ENCODE peak calls at places on chromosomes 6 and 20, in five cellular contexts. O, Q, K, A and Z are unnamed samples.

GRCh38 chr20:39105551-39105950 is 143.4 kb downstream of the DHX35 start:
- DNase-seq in O (no peak), Q (no peak), K (no peak), A (no peak), Z (no peak)

GRCh38 chr6:104281370-104281769 is 578.3 kb downstream of the HACE1 start:
- DNase-seq in O (peak), Q (no peak), K (no peak), A (no peak), Z (no peak)

GRCh38 chr6:134026597-134026996 is 25.8 kb downstream of the SLC2A12 start:
- DNase-seq in O (no peak), Q (no peak), K (no peak), A (no peak), Z (no peak)

GRCh38 chr6:48177786-48178185 is 66.8 kb upstream of the PTCHD4 start:
- DNase-seq in O (no peak), Q (no peak), K (no peak), A (no peak), Z (no peak)

GRCh38 chr6:2237001-2237400 is 8.4 kb downstream of the GMDS start:
- DNase-seq in O (no peak), Q (no peak), K (no peak), A (no peak), Z (no peak)

GRCh38 chr20:25049261-25050060 is 8.5 kb downstream of the ACSS1 start:
- DNase-seq in O (no peak), Q (no peak), K (no peak), A (peak), Z (no peak)

GRCh38 chr6:159761135-159761872 is 541 bp upstream of the ACAT2 start:
- DNase-seq in O (peak), Q (peak), K (no peak), A (no peak), Z (peak)

GRCh38 chr6:124872361-124873065 is 89.7 kb upstream of the RNF217 start:
- DNase-seq in O (no peak), Q (no peak), K (no peak), A (no peak), Z (no peak)

GRCh38 chr20:325889-326644 is 715 bp downstream of the SOX12 start:
- DNase-seq in O (peak), Q (peak), K (peak), A (peak), Z (peak)

GRCh38 chr20:17875106-17875980 is 93.3 kb downstream of the SNX5 start:
- DNase-seq in O (no peak), Q (no peak), K (peak), A (peak), Z (no peak)

GRCh38 chr6:135250751-135251356 is 69.7 kb downstream of the MYB start:
- DNase-seq in O (peak), Q (no peak), K (no peak), A (no peak), Z (no peak)

GRCh38 chr6:53369051-53369450 is 20.3 kb upstream of the ELOVL5 start:
- DNase-seq in O (no peak), Q (no peak), K (no peak), A (no peak), Z (no peak)

GRCh38 chr6:153024401-153025017 is 22.0 kb upstream of the MTRF1L start:
- DNase-seq in O (peak), Q (peak), K (no peak), A (no peak), Z (peak)

GRCh38 chr20:38550274-38550673 is 30.7 kb upstream of the ADIG start:
- DNase-seq in O (no peak), Q (no peak), K (no peak), A (no peak), Z (no peak)

GRCh38 chr6:170248111-170248805 is 42.6 kb downstream of the DLL1 start:
- DNase-seq in O (no peak), Q (no peak), K (peak), A (no peak), Z (no peak)

GRCh38 chr6:11650297-11650696 is 112.7 kb downstream of the TMEM170B start:
- DNase-seq in O (peak), Q (no peak), K (no peak), A (no peak), Z (no peak)

GRCh38 chr20:52974155-52974554 is 2.0 kb downstream of the TSHZ2 start:
- DNase-seq in O (no peak), Q (no peak), K (no peak), A (no peak), Z (no peak)

GRCh38 chr6:4727671-4728435 is 48.4 kb upstream of the CDYL start:
- DNase-seq in O (no peak), Q (no peak), K (no peak), A (no peak), Z (no peak)

GRCh38 chr6:88244721-88245120 is 78.6 kb upstream of the CNR1 start:
- DNase-seq in O (no peak), Q (no peak), K (no peak), A (no peak), Z (no peak)

GRCh38 chr6:18262812-18263560 is 1.3 kb downstream of the DEK start:
- DNase-seq in O (no peak), Q (no peak), K (no peak), A (no peak), Z (no peak)

GRCh38 chr20:23128461-23129125 is 42.5 kb upstream of the CD93 start:
- DNase-seq in O (no peak), Q (no peak), K (no peak), A (no peak), Z (no peak)

GRCh38 chr6:15500901-15501805 is 161.7 kb downstream of the DTNBP1 start:
- DNase-seq in O (no peak), Q (no peak), K (no peak), A (no peak), Z (peak)

GRCh38 chr6:91509711-91510110 is 922.8 kb upstream of the MAP3K7 start:
- DNase-seq in O (no peak), Q (no peak), K (no peak), A (no peak), Z (no peak)

GRCh38 chr6:63573899-63574553 is 1.7 kb downstream of the LOC128125822 start:
- DNase-seq in O (peak), Q (peak), K (no peak), A (peak), Z (peak)

GRCh38 chr6:4313044-4313686 is 177.8 kb upstream of the ECI2 start:
- DNase-seq in O (no peak), Q (no peak), K (no peak), A (peak), Z (no peak)

GRCh38 chr6:155014137-155014536 is 19.0 kb downstream of the TIAM2 start:
- DNase-seq in O (no peak), Q (no peak), K (no peak), A (no peak), Z (no peak)

GRCh38 chr6:45109551-45109950 is 218.6 kb upstream of the RUNX2 start:
- DNase-seq in O (no peak), Q (no peak), K (no peak), A (no peak), Z (no peak)

GRCh38 chr6:135693971-135694370 is 157.5 kb upstream of the PDE7B start:
- DNase-seq in O (no peak), Q (no peak), K (no peak), A (no peak), Z (no peak)

GRCh38 chr20:36319356-36320260 is 13.5 kb downstream of the DLGAP4 start:
- DNase-seq in O (no peak), Q (no peak), K (no peak), A (no peak), Z (no peak)

GRCh38 chr20:32494498-32495216 is 90.5 kb downstream of the NOL4L start:
- DNase-seq in O (no peak), Q (no peak), K (no peak), A (no peak), Z (no peak)

GRCh38 chr20:54062812-54063280 is 7.5 kb downstream of the BCAS1 start:
- DNase-seq in O (no peak), Q (no peak), K (no peak), A (no peak), Z (no peak)

GRCh38 chr6:129189266-129189665 is 306.3 kb downstream of the LAMA2 start:
- DNase-seq in O (no peak), Q (no peak), K (no peak), A (no peak), Z (no peak)

GRCh38 chr20:18984238-18985200 is 170.9 kb downstream of the SCP2D1 start:
- DNase-seq in O (no peak), Q (no peak), K (peak), A (peak), Z (peak)

GRCh38 chr6:16800942-16801341 is 39.7 kb upstream of the ATXN1 start:
- DNase-seq in O (no peak), Q (no peak), K (no peak), A (no peak), Z (no peak)

GRCh38 chr6:125099211-125100017 is 54.2 kb upstream of the TPD52L1 start:
- DNase-seq in O (peak), Q (peak), K (peak), A (peak), Z (peak)

GRCh38 chr6:6317825-6318733 is 2.4 kb downstream of the F13A1 start:
- DNase-seq in O (peak), Q (no peak), K (no peak), A (no peak), Z (no peak)

GRCh38 chr20:55678970-55679667 is 326.2 kb downstream of the CBLN4 start:
- DNase-seq in O (no peak), Q (no peak), K (no peak), A (no peak), Z (no peak)

GRCh38 chr6:44254201-44254956 is 2.9 kb downstream of the SLC35B2 start:
- DNase-seq in O (no peak), Q (no peak), K (peak), A (no peak), Z (no peak)

GRCh38 chr6:110543106-110543505 is 66.7 kb upstream of the SLC22A16 start:
- DNase-seq in O (no peak), Q (no peak), K (no peak), A (no peak), Z (no peak)

DNA sequence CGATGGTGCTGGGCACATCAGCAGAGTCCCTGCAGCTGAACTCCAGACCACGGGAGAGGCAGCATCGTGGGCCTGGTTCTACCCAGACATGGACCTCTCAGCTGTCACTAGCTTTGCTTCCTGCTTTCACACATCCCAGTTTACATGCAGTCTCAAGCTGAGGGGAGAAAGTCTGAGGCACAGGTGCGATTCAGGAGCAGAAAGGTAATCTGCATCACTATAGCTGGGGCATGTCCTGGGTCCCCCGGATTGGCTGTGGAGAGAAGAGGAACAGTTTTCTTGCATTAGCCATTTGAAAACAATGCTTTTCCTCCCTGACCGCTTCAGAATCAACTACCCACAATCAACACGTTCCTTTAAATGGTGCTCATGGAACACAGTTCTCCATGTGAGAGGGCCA is 59.9 kb downstream of the PLAGL1 start:
- DNase-seq in O (no peak), Q (no peak), K (no peak), A (no peak), Z (no peak)
- TF ChIP-seq CTCF in O (no peak), Q (no peak), K (no peak), A (no peak), Z (no peak)

DNA sequence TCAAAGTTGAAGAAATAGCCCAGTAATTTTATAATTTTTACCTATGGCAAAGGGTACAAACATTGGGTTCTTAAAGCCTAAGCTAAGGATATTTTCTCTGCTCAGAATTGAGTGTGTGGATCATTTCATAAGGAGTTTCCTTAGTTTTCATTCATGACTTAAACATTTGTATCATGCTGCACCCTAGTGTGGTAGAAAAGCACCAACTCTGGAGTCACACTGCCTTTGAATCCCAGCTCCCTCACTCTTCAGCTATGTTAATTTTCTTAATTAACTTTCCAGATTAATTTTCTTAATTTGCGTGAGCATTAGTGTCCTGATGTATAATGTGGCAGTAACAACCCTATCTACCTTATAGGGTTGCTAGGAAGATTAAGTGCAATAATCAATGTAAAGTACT is 31.4 kb downstream of the DSE start:
- DNase-seq in O (no peak), Q (no peak), K (no peak), A (no peak), Z (no peak)
- TF ChIP-seq CTCF in O (no peak), Q (no peak), K (no peak), A (no peak), Z (no peak)

GRCh38 chr6:106622412-106622811 is 6.9 kb downstream of the RTN4IP1 start:
- DNase-seq in O (no peak), Q (no peak), K (no peak), A (no peak), Z (no peak)
- TF ChIP-seq CTCF in O (no peak), Q (no peak), K (no peak), A (no peak), Z (no peak)

GRCh38 chr20:10260316-10260715 is 41.7 kb downstream of the SNAP25 start:
- DNase-seq in O (no peak), Q (no peak), K (no peak), A (no peak), Z (no peak)
- TF ChIP-seq CTCF in O (no peak), Q (no peak), K (no peak), A (no peak), Z (no peak)

GRCh38 chr6:156406099-156406498 is 371.1 kb upstream of the ARID1B start:
- DNase-seq in O (no peak), Q (no peak), K (no peak), A (no peak), Z (no peak)

GRCh38 chr6:156406688-156407087 is 370.5 kb upstream of the ARID1B start:
- DNase-seq in O (no peak), Q (no peak), K (no peak), A (no peak), Z (no peak)

GRCh38 chr6:156413156-156413555 is 364.0 kb upstream of the ARID1B start:
- DNase-seq in O (no peak), Q (no peak), K (no peak), A (no peak), Z (no peak)

GRCh38 chr6:156407334-156407733 is 369.8 kb upstream of the ARID1B start:
- DNase-seq in O (no peak), Q (no peak), K (no peak), A (no peak), Z (no peak)

GRCh38 chr6:156410649-156411048 is 366.5 kb upstream of the ARID1B start:
- DNase-seq in O (no peak), Q (no peak), K (no peak), A (no peak), Z (no peak)
- TF ChIP-seq CTCF in O (no peak), Q (peak), K (no peak), A (no peak), Z (peak)

GRCh38 chr6:79694156-79694555 is 63.0 kb downstream of the SH3BGRL2 start:
- DNase-seq in O (no peak), Q (no peak), K (no peak), A (no peak), Z (no peak)

GRCh38 chr6:79699606-79700005 is 68.5 kb downstream of the SH3BGRL2 start:
- DNase-seq in O (no peak), Q (no peak), K (no peak), A (no peak), Z (no peak)

GRCh38 chr6:79697430-79697829 is 66.3 kb downstream of the SH3BGRL2 start:
- DNase-seq in O (no peak), Q (no peak), K (no peak), A (no peak), Z (no peak)

DNA sequence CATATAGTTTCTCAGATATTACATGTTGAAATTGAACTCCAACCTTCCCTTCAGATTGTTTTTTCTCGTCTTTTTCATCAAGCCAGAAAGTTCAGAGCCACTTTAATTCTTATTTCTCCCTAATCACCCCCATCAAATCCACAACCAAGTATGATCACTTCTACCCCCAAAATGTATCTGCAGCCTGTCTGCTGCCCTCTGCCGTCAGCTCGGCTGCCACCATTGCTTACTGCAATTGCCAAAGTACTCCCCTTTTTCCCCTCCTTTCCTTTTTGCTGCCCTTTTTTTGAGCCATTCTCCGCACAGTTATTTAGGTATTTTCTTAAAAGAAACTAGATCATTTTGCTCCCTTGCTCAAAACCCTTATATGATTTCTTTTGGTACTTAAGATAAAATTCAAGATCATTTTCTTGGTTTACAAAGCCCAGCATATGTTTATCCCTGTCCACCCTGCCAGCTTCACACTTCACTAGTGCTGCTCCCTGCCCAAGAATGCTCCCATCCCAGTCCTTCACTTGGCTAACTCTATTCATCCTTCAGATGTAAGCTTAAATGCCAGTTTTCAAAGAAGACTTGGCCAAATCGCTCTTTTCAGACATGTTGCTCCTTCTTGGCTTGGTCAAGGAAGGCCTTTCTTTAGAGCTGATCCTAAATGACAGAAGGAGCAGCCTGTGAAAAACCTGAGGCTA is 63.6 kb downstream of the SH3BGRL2 start:
- DNase-seq in O (peak), Q (no peak), K (no peak), A (no peak), Z (no peak)
- TF ChIP-seq CTCF in O (peak), Q (no peak), K (no peak), A (no peak), Z (peak)

DNA sequence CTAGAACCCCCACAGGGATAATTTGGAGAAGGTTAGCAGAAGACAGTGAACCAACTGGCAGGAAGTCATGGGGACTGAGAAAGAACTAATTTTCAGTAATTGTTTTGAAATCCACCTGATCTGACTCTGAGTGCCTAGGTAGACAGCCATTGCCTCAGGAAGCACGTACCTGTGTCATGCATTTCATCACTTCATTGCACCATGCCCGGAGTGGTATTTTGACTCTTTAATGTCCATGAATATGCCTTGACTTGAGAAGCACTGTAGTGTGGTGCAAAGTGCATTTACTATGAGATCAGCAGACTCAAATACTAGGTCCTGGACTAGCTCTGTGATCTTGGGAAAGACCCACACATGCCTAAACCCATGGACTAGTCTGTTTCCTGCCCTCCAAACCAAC is 371.0 kb upstream of the MARCKS start:
- DNase-seq in O (no peak), Q (no peak), K (no peak), A (no peak), Z (no peak)
- TF ChIP-seq CTCF in O (no peak), Q (no peak), K (no peak), A (no peak), Z (no peak)

GRCh38 chr6:75282706-75283105 is 1.9 kb downstream of the TMEM30A start:
- DNase-seq in O (no peak), Q (no peak), K (no peak), A (no peak), Z (no peak)

GRCh38 chr6:75286955-75287354 is 2.4 kb upstream of the TMEM30A start:
- DNase-seq in O (no peak), Q (no peak), K (no peak), A (no peak), Z (no peak)

GRCh38 chr6:75285156-75285639 is 606 bp upstream of the TMEM30A start:
- DNase-seq in O (no peak), Q (no peak), K (no peak), A (no peak), Z (no peak)

GRCh38 chr6:75283907-75284284 is 696 bp downstream of the TMEM30A start:
- DNase-seq in O (no peak), Q (no peak), K (no peak), A (no peak), Z (no peak)

GRCh38 chr6:75284285-75285155 is at the start of gene TMEM30A:
- DNase-seq in O (peak), Q (peak), K (peak), A (peak), Z (peak)
- TF ChIP-seq CTCF in O (no peak), Q (no peak), K (no peak), A (no peak), Z (no peak)

GRCh38 chr6:25506020-25506419 is 146.0 kb upstream of the SCGN start:
- DNase-seq in O (no peak), Q (no peak), K (no peak), A (no peak), Z (no peak)

GRCh38 chr6:25499851-25500250 is 152.2 kb upstream of the SCGN start:
- DNase-seq in O (no peak), Q (no peak), K (no peak), A (no peak), Z (no peak)

GRCh38 chr6:25503686-25504085 is 148.3 kb upstream of the SCGN start:
- DNase-seq in O (no peak), Q (no peak), K (no peak), A (no peak), Z (no peak)

GRCh38 chr6:25508051-25508450 is 144.0 kb upstream of the SCGN start:
- DNase-seq in O (no peak), Q (no peak), K (no peak), A (no peak), Z (no peak)

GRCh38 chr6:25504661-25505060 is 147.4 kb upstream of the SCGN start:
- DNase-seq in O (no peak), Q (no peak), K (no peak), A (no peak), Z (no peak)
- TF ChIP-seq CTCF in O (no peak), Q (no peak), K (no peak), A (no peak), Z (no peak)

GRCh38 chr20:34110025-34111013 is 1.7 kb downstream of the EIF2S2 start:
- DNase-seq in O (no peak), Q (no peak), K (no peak), A (no peak), Z (no peak)
- TF ChIP-seq CTCF in O (no peak), Q (no peak), K (no peak), A (no peak), Z (no peak)